ENCODE peak calls at places on chromosomes 5 and 9, in five cellular contexts. One of them, this sample, is unnamed. For H3K4me1, the result is how much of the 10 kb centered on the place peaks cover.

GRCh38 chr9:107087256-107087655 is 195.8 kb upstream of the RAD23B start:
- DNase-seq in CD8-positive, alpha-beta T cell: no peak
- DNase-seq in small intestine: no peak
- DNase-seq in kidney: no peak
- DNase-seq in PC-3: no peak
- DNase-seq in this sample: no peak

GRCh38 chr5:80116465-80116864 is 81.3 kb downstream of the THBS4 start:
- DNase-seq in PC-3: no peak
- DNase-seq in small intestine: no peak
- DNase-seq in CD8-positive, alpha-beta T cell: no peak
- DNase-seq in kidney: no peak
- DNase-seq in this sample: no peak

GRCh38 chr9:121612511-121612998 is 38.9 kb upstream of the DAB2IP start:
- DNase-seq in small intestine: peak
- DNase-seq in kidney: no peak
- DNase-seq in PC-3: no peak
- DNase-seq in CD8-positive, alpha-beta T cell: no peak
- DNase-seq in this sample: no peak

GRCh38 chr9:94921072-94921471 is 194.6 kb downstream of the AOPEP start:
- DNase-seq in kidney: peak
- DNase-seq in CD8-positive, alpha-beta T cell: no peak
- DNase-seq in PC-3: peak
- DNase-seq in small intestine: no peak
- DNase-seq in this sample: no peak

GRCh38 chr5:74031536-74031935 is 405.5 kb downstream of the ARHGEF28 start:
- DNase-seq in CD8-positive, alpha-beta T cell: no peak
- DNase-seq in kidney: no peak
- DNase-seq in small intestine: no peak
- DNase-seq in PC-3: no peak
- DNase-seq in this sample: no peak

GRCh38 chr9:37963936-37964739 is 60.2 kb upstream of the SLC25A51 start:
- DNase-seq in PC-3: peak
- DNase-seq in small intestine: peak
- DNase-seq in CD8-positive, alpha-beta T cell: no peak
- DNase-seq in kidney: peak
- DNase-seq in this sample: peak

GRCh38 chr9:114314256-114314867 is 8.5 kb upstream of the ORM1 start:
- DNase-seq in kidney: peak
- DNase-seq in CD8-positive, alpha-beta T cell: no peak
- DNase-seq in PC-3: no peak
- DNase-seq in small intestine: no peak
- DNase-seq in this sample: no peak

GRCh38 chr9:119307471-119307870 is 61.8 kb downstream of the BRINP1 start:
- DNase-seq in PC-3: no peak
- DNase-seq in small intestine: no peak
- DNase-seq in CD8-positive, alpha-beta T cell: no peak
- DNase-seq in kidney: no peak
- DNase-seq in this sample: no peak

GRCh38 chr9:108049026-108049591 is 559.5 kb upstream of the KLF4 start:
- DNase-seq in PC-3: peak
- DNase-seq in small intestine: no peak
- DNase-seq in CD8-positive, alpha-beta T cell: no peak
- DNase-seq in kidney: no peak
- DNase-seq in this sample: no peak

GRCh38 chr9:122263699-122264349 is 816 bp downstream of the RBM18 start:
- DNase-seq in PC-3: peak
- DNase-seq in small intestine: no peak
- DNase-seq in CD8-positive, alpha-beta T cell: no peak
- DNase-seq in kidney: no peak
- DNase-seq in this sample: no peak

GRCh38 chr9:2709645-2710101 is 7.6 kb upstream of the KCNV2 start:
- DNase-seq in CD8-positive, alpha-beta T cell: no peak
- DNase-seq in kidney: no peak
- DNase-seq in PC-3: no peak
- DNase-seq in small intestine: no peak
- DNase-seq in this sample: no peak

GRCh38 chr5:84383296-84383815 is 1.3 kb downstream of the EDIL3 start:
- DNase-seq in PC-3: no peak
- DNase-seq in small intestine: no peak
- DNase-seq in CD8-positive, alpha-beta T cell: no peak
- DNase-seq in kidney: no peak
- DNase-seq in this sample: peak

DNA sequence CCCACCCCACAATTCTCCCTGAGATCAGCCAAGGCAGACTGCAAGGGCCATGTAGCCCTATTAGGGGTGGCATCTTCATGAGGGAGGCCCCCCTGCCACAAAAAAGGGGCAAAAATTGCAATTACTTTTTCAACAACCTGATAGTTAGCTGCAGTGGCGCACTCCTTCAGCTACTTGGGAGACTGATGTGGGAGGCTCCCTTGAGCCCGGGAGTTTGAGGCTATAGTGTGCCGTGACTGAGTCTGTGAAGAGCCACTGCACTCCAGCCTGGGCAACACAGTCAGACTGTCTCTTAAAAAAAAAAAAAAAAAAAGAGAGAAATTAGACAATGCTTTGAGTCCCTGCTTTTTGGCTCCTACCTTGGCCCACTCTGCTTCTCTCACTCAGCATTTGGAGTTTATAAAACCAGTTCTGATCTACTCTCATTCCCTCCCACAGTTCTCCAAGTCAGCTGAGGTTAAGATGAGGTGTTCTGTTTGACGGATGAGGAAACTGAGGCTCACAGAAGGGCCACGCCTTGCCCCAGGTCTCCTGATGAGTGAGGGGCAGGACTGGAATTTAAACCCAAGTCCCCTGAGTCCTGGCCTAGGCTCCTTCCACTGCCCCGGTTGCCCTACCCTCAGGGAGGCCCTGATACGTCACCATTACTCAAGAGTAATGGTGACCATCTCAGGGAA is 8.9 kb downstream of the GPX3 start:
- DNase-seq in PC-3: no peak
- DNase-seq in CD8-positive, alpha-beta T cell: no peak
- DNase-seq in kidney: no peak
- DNase-seq in small intestine: no peak
- DNase-seq in this sample: peak
- H3K4me1 ChIP-seq in PC-3: under half
- H3K4me1 ChIP-seq in CD8-positive, alpha-beta T cell: under half
- H3K4me1 ChIP-seq in kidney: under half
- H3K4me1 ChIP-seq in small intestine: under half
- H3K4me1 ChIP-seq in this sample: under half

DNA sequence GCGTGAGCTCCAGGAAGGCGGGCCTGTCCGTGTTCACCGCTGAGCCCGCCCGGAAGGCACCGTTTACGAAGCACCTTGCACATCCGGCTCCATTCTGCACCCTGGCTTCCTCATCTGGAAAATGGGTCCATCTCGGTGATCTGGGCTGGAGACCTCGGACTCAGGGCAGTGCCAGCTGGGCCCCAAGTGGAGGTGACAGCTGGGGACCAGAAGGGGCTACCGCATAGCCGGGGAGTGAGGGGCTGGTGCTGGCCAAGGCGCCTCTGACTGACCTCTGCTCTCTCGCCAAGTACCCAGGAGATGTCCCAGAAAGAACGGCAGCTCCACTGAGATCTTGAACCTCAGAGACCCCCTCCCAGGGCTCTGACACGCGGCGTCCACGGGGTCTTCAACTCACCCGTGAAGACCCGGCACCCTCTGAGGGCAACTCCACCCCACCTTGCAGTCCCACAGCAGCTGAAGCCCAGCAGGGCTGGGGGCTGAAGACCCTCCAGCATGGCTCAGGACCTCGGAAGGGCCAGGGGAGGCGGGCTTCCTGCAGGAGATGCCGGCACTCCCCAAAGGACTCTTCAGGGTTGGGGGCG is 52.3 kb upstream of the NKD2 start:
- DNase-seq in CD8-positive, alpha-beta T cell: no peak
- DNase-seq in PC-3: no peak
- DNase-seq in kidney: peak
- DNase-seq in small intestine: no peak
- DNase-seq in this sample: no peak
- H3K27ac ChIP-seq in CD8-positive, alpha-beta T cell: no peak
- H3K27ac ChIP-seq in PC-3: no peak
- H3K27ac ChIP-seq in kidney: no peak
- H3K27ac ChIP-seq in small intestine: no peak
- H3K27ac ChIP-seq in this sample: no peak

GRCh38 chr5:33936004-33936380 is 194 bp upstream of the RXFP3 start:
- DNase-seq in CD8-positive, alpha-beta T cell: peak
- DNase-seq in small intestine: peak
- DNase-seq in kidney: peak
- DNase-seq in PC-3: peak
- DNase-seq in this sample: peak
- H3K4me3 ChIP-seq in CD8-positive, alpha-beta T cell: no peak
- H3K4me3 ChIP-seq in small intestine: no peak
- H3K4me3 ChIP-seq in kidney: peak
- H3K4me3 ChIP-seq in PC-3: no peak
- H3K4me3 ChIP-seq in this sample: peak

GRCh38 chr9:129071526-129072131 is 9.3 kb upstream of the DOLPP1 start:
- DNase-seq in PC-3: no peak
- DNase-seq in kidney: no peak
- DNase-seq in small intestine: peak
- DNase-seq in CD8-positive, alpha-beta T cell: peak
- DNase-seq in this sample: no peak
- H3K4me1 ChIP-seq in PC-3: under half
- H3K4me1 ChIP-seq in kidney: under half
- H3K4me1 ChIP-seq in small intestine: under half
- H3K4me1 ChIP-seq in CD8-positive, alpha-beta T cell: under half
- H3K4me1 ChIP-seq in this sample: under half

GRCh38 chr5:153516503-153516902 is 26.0 kb downstream of the GRIA1 start:
- DNase-seq in small intestine: no peak
- DNase-seq in CD8-positive, alpha-beta T cell: no peak
- DNase-seq in kidney: no peak
- DNase-seq in PC-3: no peak
- DNase-seq in this sample: no peak

GRCh38 chr5:153520137-153520536 is 29.7 kb downstream of the GRIA1 start:
- DNase-seq in small intestine: no peak
- DNase-seq in PC-3: no peak
- DNase-seq in CD8-positive, alpha-beta T cell: no peak
- DNase-seq in kidney: no peak
- DNase-seq in this sample: no peak

GRCh38 chr5:153515269-153515668 is 24.8 kb downstream of the GRIA1 start:
- DNase-seq in kidney: no peak
- DNase-seq in PC-3: no peak
- DNase-seq in small intestine: no peak
- DNase-seq in CD8-positive, alpha-beta T cell: no peak
- DNase-seq in this sample: no peak

GRCh38 chr5:153520952-153521351 is 30.5 kb downstream of the GRIA1 start:
- DNase-seq in CD8-positive, alpha-beta T cell: no peak
- DNase-seq in small intestine: no peak
- DNase-seq in kidney: no peak
- DNase-seq in PC-3: no peak
- DNase-seq in this sample: no peak

DNA sequence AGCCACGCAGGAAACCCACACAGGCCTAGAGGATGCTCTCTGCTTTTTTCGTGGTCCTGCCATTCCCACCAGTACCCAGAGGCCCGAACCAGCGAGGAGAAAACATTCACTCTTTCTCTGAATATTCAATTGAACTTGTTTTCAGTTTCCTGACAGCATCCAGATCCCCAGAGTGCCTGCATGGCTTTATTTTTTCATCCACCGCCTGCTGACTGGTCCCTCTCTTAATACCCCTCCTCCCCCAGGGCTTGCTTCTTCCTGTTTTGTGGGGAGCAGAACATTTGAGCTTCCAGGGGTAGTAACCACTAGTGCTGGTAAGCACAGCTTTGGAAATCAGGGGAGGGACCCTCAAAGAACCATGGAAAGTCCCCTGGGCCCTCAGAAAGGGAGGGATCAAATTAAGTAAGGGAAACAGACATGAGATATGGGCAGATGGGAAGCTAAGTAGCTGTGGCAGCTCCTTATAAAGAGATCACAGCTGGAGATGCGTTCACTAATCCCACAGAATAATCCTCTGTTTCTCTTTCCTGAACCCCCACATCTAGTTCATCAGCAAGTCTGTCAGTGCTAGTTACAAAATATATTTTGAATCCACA is 26.7 kb downstream of the GRIA1 start:
- DNase-seq in kidney: no peak
- DNase-seq in small intestine: no peak
- DNase-seq in PC-3: no peak
- DNase-seq in CD8-positive, alpha-beta T cell: no peak
- DNase-seq in this sample: no peak
- H3K27ac ChIP-seq in kidney: no peak
- H3K27ac ChIP-seq in small intestine: no peak
- H3K27ac ChIP-seq in PC-3: no peak
- H3K27ac ChIP-seq in CD8-positive, alpha-beta T cell: no peak
- H3K27ac ChIP-seq in this sample: no peak

GRCh38 chr5:37833990-37834389 is 5.9 kb downstream of the GDNF start:
- DNase-seq in CD8-positive, alpha-beta T cell: no peak
- DNase-seq in small intestine: no peak
- DNase-seq in kidney: no peak
- DNase-seq in PC-3: no peak
- DNase-seq in this sample: no peak
- H3K4me3 ChIP-seq in CD8-positive, alpha-beta T cell: no peak
- H3K4me3 ChIP-seq in small intestine: no peak
- H3K4me3 ChIP-seq in kidney: no peak
- H3K4me3 ChIP-seq in PC-3: no peak
- H3K4me3 ChIP-seq in this sample: no peak

This sample was measured in right cardiac atrium.